ENCODE peak calls at places on chromosome 22, in five cellular contexts. Q is AG04450, W is tibial nerve, U is Peyer's patch, V is sigmoid colon. E is an unnamed sample. For H3K27me3, the result is how much of the 10 kb centered on the place peaks cover.

GRCh38 chr22:43238526-43239006 is 51.6 kb upstream of the TTLL12 start:
- DNase-seq in W (no peak), Q (no peak), V (no peak), U (no peak), E (no peak)

GRCh38 chr22:27610863-27611786 is 190.4 kb downstream of the MN1 start:
- DNase-seq in Q (no peak), W (no peak), U (no peak), V (no peak), E (peak)

GRCh38 chr22:29004647-29005371 is 56.8 kb downstream of the C22orf31 start:
- DNase-seq in Q (no peak), U (peak), W (no peak), V (no peak), E (peak)

GRCh38 chr22:22671506-22671905 is 27.1 kb downstream of the GGTLC2 start:
- DNase-seq in W (no peak), V (no peak), Q (no peak), U (no peak), E (no peak)

GRCh38 chr22:41913842-41914534 is 886 bp downstream of the SHISA8 start:
- DNase-seq in W (no peak), Q (no peak), V (no peak), U (no peak), E (no peak)

GRCh38 chr22:34010259-34010658 is 90.0 kb upstream of the LARGE1 start:
- DNase-seq in W (no peak), Q (no peak), V (no peak), U (no peak), E (no peak)

GRCh38 chr22:28429711-28430110 is 249.9 kb downstream of the TTC28 start:
- DNase-seq in V (no peak), W (no peak), Q (no peak), U (no peak), E (no peak)

GRCh38 chr22:26536056-26536761 is 23.9 kb upstream of the TFIP11 start:
- DNase-seq in U (no peak), V (no peak), Q (no peak), W (no peak), E (no peak)

GRCh38 chr22:30649430-30650007 is 13.9 kb downstream of the SLC35E4 start:
- DNase-seq in U (peak), W (no peak), Q (no peak), V (no peak), E (no peak)

GRCh38 chr22:21702700-21703683 is 32.6 kb downstream of the YPEL1 start:
- DNase-seq in Q (no peak), W (no peak), V (no peak), U (peak), E (no peak)

GRCh38 chr22:41512421-41513194 is 31.7 kb downstream of the POLR3H start:
- DNase-seq in V (no peak), Q (no peak), U (no peak), W (no peak), E (peak)

GRCh38 chr22:41910599-41911291 is 4.1 kb downstream of the SHISA8 start:
- DNase-seq in V (no peak), U (no peak), W (no peak), Q (no peak), E (no peak)

GRCh38 chr22:49928571-49929552 is 10.4 kb downstream of the CRELD2 start:
- DNase-seq in W (no peak), U (no peak), Q (no peak), V (no peak), E (no peak)

GRCh38 chr22:26484360-26484706 is 656 bp downstream of the SRRD start:
- DNase-seq in Q (no peak), W (no peak), V (no peak), U (no peak), E (no peak)

GRCh38 chr22:36745301-36745995 is 30.5 kb downstream of the IFT27 start:
- DNase-seq in W (no peak), U (peak), V (peak), Q (no peak), E (no peak)

GRCh38 chr22:27788889-27789288 is 12.7 kb downstream of the MN1 start:
- DNase-seq in V (no peak), W (no peak), U (no peak), Q (no peak), E (no peak)

GRCh38 chr22:50600967-50601668 is 525 bp downstream of the MAPK8IP2 start:
- DNase-seq in W (no peak), Q (no peak), U (no peak), V (no peak), E (peak)

GRCh38 chr22:42627981-42628380 is 12.4 kb downstream of the ATP5MGL start:
- DNase-seq in U (no peak), W (peak), V (no peak), Q (no peak), E (no peak)

GRCh38 chr22:34760276-34761008 is 305.5 kb upstream of the ISX start:
- DNase-seq in U (no peak), W (no peak), V (no peak), Q (no peak), E (no peak)

GRCh38 chr22:29574762-29575450 is 6.0 kb downstream of the NIPSNAP1 start:
- DNase-seq in Q (no peak), W (no peak), U (no peak), V (no peak), E (no peak)

GRCh38 chr22:28019360-28019759 is 100.3 kb upstream of the PITPNB start:
- DNase-seq in U (peak), V (peak), W (no peak), Q (no peak), E (no peak)

GRCh38 chr22:35308480-35308945 is 8.8 kb downstream of the TOM1 start:
- DNase-seq in Q (no peak), V (no peak), W (no peak), U (no peak), E (no peak)

GRCh38 chr22:49971232-49972162 is 10.9 kb downstream of the PIM3 start:
- DNase-seq in Q (no peak), W (peak), V (peak), U (peak), E (no peak)

GRCh38 chr22:35838849-35839646 is 121.4 kb downstream of the APOL5 start:
- DNase-seq in W (peak), Q (peak), V (peak), U (no peak), E (peak)

GRCh38 chr22:43136801-43137200 is 6.4 kb downstream of the MCAT start:
- DNase-seq in Q (no peak), W (no peak), U (no peak), V (no peak), E (no peak)

GRCh38 chr22:26589845-26590524 is at the start of gene TPST2:
- DNase-seq in Q (no peak), U (peak), V (peak), W (peak), E (peak)

GRCh38 chr22:22821340-22821739 is 66.3 kb upstream of the IGLL5 start:
- DNase-seq in W (no peak), U (no peak), Q (no peak), V (no peak), E (no peak)

DNA sequence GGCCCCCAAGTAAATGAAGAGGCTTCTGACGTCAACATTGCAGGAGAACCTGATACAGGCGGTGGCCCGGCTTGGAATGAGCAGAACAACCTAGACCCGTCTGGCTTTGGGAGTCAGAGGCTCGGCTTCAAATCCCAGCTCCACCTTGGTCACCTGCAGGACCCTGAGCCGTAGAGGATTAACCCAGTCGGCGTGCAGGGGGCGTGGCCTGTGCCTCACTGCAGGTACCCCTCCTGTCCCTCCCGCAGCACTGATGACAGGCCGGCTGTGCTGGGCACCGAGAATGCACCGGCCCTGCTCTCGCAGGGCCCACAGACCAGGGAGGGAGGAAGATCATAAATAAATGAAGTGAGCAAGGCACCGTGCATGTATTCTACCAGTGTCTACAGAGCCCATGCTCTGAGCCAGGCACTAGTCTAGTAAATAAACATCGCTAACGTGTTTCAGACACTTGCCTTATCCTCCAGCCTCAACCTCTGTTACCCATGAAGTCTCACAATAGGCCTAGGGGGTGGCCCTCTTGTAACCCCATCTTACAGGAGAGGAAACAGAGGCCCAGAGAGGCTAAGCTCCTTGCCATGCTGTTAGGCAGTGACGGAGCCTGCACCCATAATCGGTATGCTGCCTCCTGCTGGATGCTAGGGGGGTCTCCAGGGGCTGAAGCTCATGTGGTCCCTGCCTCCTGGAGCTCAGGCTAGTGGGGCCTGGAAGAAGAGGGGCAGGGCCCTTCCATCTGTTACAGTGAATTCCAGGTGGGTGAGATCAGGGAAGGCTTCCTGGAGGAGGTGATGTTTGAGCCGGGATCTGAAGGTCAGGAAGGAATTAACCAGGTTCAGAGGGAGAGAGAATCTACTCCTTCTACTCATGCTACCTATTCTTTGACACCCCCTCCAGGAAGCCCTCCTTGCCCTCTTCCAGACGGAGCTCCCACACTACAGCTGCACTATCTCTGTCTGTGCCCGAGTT is 53.4 kb downstream of the RTL6 start:
- DNase-seq in W (no peak), U (peak), V (peak), Q (no peak), E (peak)
- H3K4me3 ChIP-seq in W (no peak), U (no peak), V (no peak), Q (no peak), E (no peak)

DNA sequence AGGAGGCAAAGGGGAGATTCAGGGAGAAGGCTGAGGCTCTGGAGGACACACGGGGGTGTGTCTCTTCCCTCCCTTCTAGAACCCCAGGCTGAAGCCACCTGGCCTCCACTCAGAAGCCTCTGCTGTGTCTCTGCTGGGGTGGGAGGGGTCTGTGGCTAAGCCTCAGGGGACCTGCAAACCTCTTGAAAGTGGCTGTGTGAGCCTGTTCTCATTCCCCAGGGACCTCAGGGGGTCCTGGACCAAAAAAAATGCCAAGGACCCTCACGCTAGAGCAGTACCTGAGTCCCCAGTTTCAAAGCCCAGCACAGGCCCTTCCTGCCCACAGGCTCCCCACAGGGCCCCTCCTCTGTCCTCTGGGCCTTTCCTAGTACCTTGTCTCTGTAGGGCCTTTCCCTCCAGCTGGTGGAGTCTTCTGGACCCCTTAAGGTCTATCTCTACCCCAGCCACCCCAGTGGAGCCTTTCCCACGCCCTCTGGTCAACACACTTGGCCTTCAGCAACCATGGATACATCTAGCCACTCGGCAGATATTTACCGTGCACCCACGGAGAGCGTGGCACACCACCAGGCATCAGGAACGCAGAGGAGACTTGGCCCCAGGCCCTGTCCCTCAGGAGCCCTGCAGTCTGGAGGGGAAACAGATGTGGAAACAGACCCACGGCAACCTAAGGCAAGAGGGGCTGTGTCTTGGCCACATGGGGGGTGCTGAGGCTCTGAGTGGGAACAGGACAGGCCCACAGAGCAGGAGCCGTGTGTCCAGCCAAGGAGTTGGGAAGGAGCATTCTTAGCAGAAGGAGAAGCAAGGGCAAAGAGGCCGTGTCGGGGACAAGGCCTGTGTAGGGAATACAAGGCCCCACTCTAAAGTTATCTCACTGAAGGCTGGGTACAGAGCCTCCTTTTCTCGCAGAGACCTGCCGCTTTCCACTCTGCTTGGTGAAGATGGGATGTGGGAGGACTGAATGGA is 18.5 kb downstream of the PLA2G6 start:
- DNase-seq in Q (no peak), W (no peak), U (no peak), V (peak), E (no peak)
- H3K27ac ChIP-seq in Q (no peak), W (no peak), U (peak), V (no peak), E (no peak)

DNA sequence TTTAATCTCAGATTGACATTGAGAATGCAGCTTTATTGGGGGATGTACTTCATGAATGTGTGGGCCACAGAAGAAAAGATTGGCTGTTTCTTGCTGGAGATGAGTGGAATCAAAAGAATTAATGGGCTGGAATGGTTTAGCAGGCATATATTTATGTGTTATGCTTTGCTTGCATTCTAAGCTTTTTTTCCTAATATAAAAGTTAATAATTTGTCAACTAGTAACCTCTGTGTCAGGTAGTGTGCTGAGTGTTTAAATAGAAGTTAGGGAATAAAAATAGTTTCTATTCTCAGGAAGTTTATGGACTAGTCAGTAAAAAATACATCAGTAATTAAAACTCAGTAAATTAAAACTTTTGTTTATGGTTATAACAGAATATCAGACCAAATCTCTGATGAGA is 67.4 kb upstream of the PRODH start:
- DNase-seq in Q (no peak), W (no peak), V (no peak), U (no peak), E (no peak)
- H3K27me3 ChIP-seq in Q (under half), W (under half), V (under half), U (under half), E (under half)

GRCh38 chr22:23925020-23925606 is 30.9 kb downstream of the MIF start:
- DNase-seq in V (no peak), U (no peak), Q (no peak), W (no peak), E (no peak)

GRCh38 chr22:23922921-23923320 is 28.7 kb downstream of the MIF start:
- DNase-seq in V (no peak), Q (no peak), U (no peak), W (no peak), E (no peak)

DNA sequence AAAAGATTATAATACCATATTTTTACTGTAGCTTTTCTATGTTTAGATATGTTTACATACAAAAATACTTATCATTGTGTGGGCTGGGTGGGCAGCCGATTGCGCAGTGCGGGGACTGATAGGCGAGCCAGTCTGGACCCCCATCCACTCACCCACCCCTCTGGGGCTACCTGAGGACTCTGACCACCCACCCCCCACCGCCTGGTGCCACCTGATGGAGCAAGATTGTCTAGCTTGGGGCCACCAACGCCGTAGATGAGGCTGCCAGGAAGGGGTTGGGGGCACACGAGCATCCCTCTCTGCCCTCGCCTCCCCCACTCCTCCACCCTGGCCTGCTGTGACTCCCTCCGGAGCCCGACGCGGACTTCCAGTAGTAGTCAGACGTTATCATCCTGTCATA is 32.4 kb downstream of the MIF start:
- DNase-seq in U (no peak), V (no peak), W (no peak), Q (no peak), E (no peak)
- H3K4me3 ChIP-seq in U (no peak), V (no peak), W (no peak), Q (no peak), E (no peak)

GRCh38 chr22:45094081-45094720 is 69.5 kb upstream of the NUP50 start:
- DNase-seq in U (no peak), W (no peak), Q (no peak), V (no peak), E (no peak)
- H3K27ac ChIP-seq in U (no peak), W (no peak), Q (no peak), V (no peak), E (no peak)

GRCh38 chr22:44999231-44999630 is 10.6 kb downstream of the PHF21B start:
- DNase-seq in U (no peak), W (no peak), Q (no peak), V (no peak), E (no peak)

GRCh38 chr22:44998296-44998695 is 11.5 kb downstream of the PHF21B start:
- DNase-seq in U (no peak), Q (no peak), V (no peak), W (no peak), E (no peak)

GRCh38 chr22:44997060-44997459 is 12.7 kb downstream of the PHF21B start:
- DNase-seq in U (no peak), V (no peak), W (no peak), Q (no peak), E (no peak)

GRCh38 chr22:45001653-45002052 is 8.2 kb downstream of the PHF21B start:
- DNase-seq in Q (no peak), U (no peak), V (no peak), W (no peak), E (no peak)

DNA sequence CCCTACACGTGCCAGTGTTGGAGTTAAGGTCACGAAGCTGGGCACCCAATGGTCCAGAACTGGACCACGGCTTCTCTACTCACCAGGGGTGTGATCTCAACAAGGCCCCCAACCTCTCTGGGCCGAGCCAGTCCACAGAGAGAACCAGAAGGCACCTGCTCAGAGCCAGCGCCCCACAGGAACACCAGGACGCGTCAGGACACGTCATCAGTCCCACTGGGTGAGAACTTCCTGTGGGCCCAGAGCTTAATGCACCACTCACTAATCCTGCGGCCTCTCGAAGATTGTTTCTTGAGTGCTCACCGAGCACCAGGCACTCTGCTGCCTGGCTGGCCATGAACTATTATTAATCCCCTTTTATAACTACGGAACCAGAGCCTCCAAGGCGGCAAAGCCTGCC is 10.1 kb downstream of the PHF21B start:
- DNase-seq in Q (no peak), U (no peak), V (no peak), W (no peak), E (peak)
- H3K27me3 ChIP-seq in Q (under half), U (under half), V (under half), W (under half), E (under half)

DNA sequence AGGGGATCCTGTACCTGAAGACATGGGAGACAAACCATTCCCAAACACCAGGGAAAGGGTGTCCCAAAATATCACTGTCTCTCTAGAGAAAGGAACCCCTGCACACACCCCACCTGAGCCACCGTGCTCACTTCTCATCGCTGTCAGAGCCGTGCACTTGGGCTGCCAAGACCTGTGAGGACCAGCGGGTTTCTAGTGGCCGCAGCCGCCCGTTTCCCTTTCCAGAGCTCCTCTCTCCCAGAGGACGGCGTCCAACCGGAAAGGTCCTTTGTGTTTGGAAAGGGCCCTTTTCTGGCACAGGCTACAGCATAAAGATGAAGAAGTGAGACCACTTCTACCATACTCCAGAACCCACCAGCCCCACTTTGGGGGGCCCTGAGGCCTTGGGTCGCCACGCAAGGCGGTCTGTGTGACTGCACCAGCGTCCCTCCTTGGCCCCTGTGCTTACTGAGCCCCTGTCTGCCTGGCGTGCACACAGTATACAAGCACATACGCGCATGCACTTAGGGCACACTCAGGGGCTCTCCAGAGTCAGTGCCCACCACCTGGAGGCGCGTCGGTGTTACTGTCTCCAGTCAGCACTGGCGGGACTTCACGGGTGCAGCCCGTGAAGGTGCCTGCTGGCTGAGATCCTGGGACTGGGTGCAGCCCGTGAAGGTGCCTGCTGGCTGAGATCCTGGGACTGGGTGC is 381.8 kb downstream of the TBC1D22A start:
- DNase-seq in W (no peak), U (no peak), Q (no peak), V (no peak), E (no peak)
- H3K4me3 ChIP-seq in W (no peak), U (no peak), Q (no peak), V (no peak), E (no peak)

GRCh38 chr22:38424525-38425080 is 30.4 kb downstream of the KCNJ4 start:
- DNase-seq in Q (no peak), U (peak), W (no peak), V (no peak), E (no peak)

GRCh38 chr22:38420734-38421133 is 34.3 kb downstream of the KCNJ4 start:
- DNase-seq in W (no peak), Q (no peak), U (no peak), V (no peak), E (no peak)

GRCh38 chr22:38426628-38427027 is 28.4 kb downstream of the KCNJ4 start:
- DNase-seq in V (no peak), Q (no peak), W (no peak), U (no peak), E (no peak)

GRCh38 chr22:38422615-38423511 is 32.1 kb downstream of the KCNJ4 start:
- DNase-seq in U (no peak), W (no peak), V (no peak), Q (no peak), E (no peak)

GRCh38 chr22:38423512-38424503 is 31.2 kb downstream of the KCNJ4 start:
- DNase-seq in U (peak), Q (no peak), W (no peak), V (no peak), E (no peak)
- H3K27ac ChIP-seq in U (peak), Q (no peak), W (no peak), V (no peak), E (no peak)

E was measured in WERI-Rb-1.